ENCODE peak calls at places on chromosome 11, in nine cellular contexts. Q is fibroblast of lung, J is HCT116, X is neuronal stem cell, B is kidney, D is mammary epithelial cell, Y is neural progenitor cell, N is colonic mucosa, V is H1. S is an unnamed sample.

GRCh38 chr11:66007201-66007634 is 4.6 kb upstream of the CST6 start:
- DNase-seq in Q (no peak), J (no peak), X (no peak), B (no peak), D (no peak), Y (peak; percentile 30), N (no peak), V (no peak), S (no peak)

GRCh38 chr11:66909181-66909580 is 49.0 kb downstream of the PC start:
- DNase-seq in Q (no peak), J (no peak), X (no peak), B (no peak), D (no peak), Y (no peak), N (no peak), V (no peak), S (no peak)

GRCh38 chr11:102798012-102798746 is at the start of gene MMP1:
- DNase-seq in Q (peak; percentile 77), J (no peak), X (no peak), B (no peak), D (peak; percentile 86), Y (no peak), N (no peak), V (no peak), S (no peak)

GRCh38 chr11:130118636-130119387 is 40.8 kb upstream of the ST14 start:
- DNase-seq in Q (no peak), J (no peak), X (no peak), B (no peak), D (no peak), Y (no peak), N (no peak), V (no peak), S (no peak)

GRCh38 chr11:35247428-35247827 is 108.5 kb downstream of the CD44 start:
- DNase-seq in Q (no peak), J (no peak), X (no peak), B (no peak), D (no peak), Y (no peak), N (no peak), V (no peak), S (no peak)

GRCh38 chr11:2204361-2205213 is 33.0 kb upstream of the TH start:
- DNase-seq in Q (no peak), J (no peak), X (no peak), B (peak; percentile 58), D (no peak), Y (no peak), N (peak; percentile 33), V (peak; percentile 44), S (no peak)

GRCh38 chr11:121035823-121036222 is 11.9 kb downstream of the TBCEL start:
- DNase-seq in Q (peak; percentile 59), J (no peak), X (no peak), B (no peak), D (no peak), Y (no peak), N (no peak), V (no peak), S (no peak)

GRCh38 chr11:14458377-14458776 is 41.2 kb downstream of the COPB1 start:
- DNase-seq in Q (no peak), J (no peak), X (no peak), B (no peak), D (no peak), Y (no peak), N (no peak), V (no peak), S (no peak)

GRCh38 chr11:69039501-69039900 is 9.2 kb upstream of the TPCN2 start:
- DNase-seq in Q (peak; percentile 65), J (no peak), X (no peak), B (no peak), D (no peak), Y (no peak), N (no peak), V (no peak), S (no peak)

GRCh38 chr11:58628446-58628845 is 6.0 kb downstream of the CNTF start:
- DNase-seq in Q (peak; percentile 69), J (no peak), X (no peak), B (no peak), D (peak; percentile 19), Y (peak; percentile 28), N (no peak), V (no peak), S (no peak)

GRCh38 chr11:114964676-114965214 is 286.4 kb downstream of the NXPE2 start:
- DNase-seq in Q (no peak), J (no peak), X (no peak), B (no peak), D (no peak), Y (no peak), N (no peak), V (no peak), S (no peak)

GRCh38 chr11:10398525-10398924 is 56.5 kb upstream of the AMPD3 start:
- DNase-seq in Q (no peak), J (no peak), X (no peak), B (no peak), D (no peak), Y (no peak), N (no peak), V (peak; percentile 38), S (no peak)

GRCh38 chr11:75103380-75104026 is 6.8 kb upstream of the OR2AT4 start:
- DNase-seq in Q (peak; percentile 77), J (no peak), X (no peak), B (no peak), D (peak; percentile 34), Y (no peak), N (no peak), V (no peak), S (peak; percentile 36)

GRCh38 chr11:39374963-39375698 is 2084.3 kb downstream of the LRRC4C start:
- DNase-seq in Q (peak; percentile 3), J (peak; percentile 10), X (peak; percentile 3), B (no peak), D (peak; percentile 9), Y (peak; percentile 49), N (no peak), V (no peak), S (peak; percentile 50)

GRCh38 chr11:57224537-57224936 is 12.5 kb downstream of the APLNR start:
- DNase-seq in Q (peak; percentile 61), J (no peak), X (no peak), B (no peak), D (peak; percentile 23), Y (no peak), N (no peak), V (no peak), S (peak; percentile 50)

GRCh38 chr11:18013790-18014507 is 1.1 kb upstream of the SERGEF start:
- DNase-seq in Q (no peak), J (no peak), X (no peak), B (peak; percentile 57), D (no peak), Y (peak; percentile 24), N (peak; percentile 27), V (peak; percentile 48), S (no peak)

DNA sequence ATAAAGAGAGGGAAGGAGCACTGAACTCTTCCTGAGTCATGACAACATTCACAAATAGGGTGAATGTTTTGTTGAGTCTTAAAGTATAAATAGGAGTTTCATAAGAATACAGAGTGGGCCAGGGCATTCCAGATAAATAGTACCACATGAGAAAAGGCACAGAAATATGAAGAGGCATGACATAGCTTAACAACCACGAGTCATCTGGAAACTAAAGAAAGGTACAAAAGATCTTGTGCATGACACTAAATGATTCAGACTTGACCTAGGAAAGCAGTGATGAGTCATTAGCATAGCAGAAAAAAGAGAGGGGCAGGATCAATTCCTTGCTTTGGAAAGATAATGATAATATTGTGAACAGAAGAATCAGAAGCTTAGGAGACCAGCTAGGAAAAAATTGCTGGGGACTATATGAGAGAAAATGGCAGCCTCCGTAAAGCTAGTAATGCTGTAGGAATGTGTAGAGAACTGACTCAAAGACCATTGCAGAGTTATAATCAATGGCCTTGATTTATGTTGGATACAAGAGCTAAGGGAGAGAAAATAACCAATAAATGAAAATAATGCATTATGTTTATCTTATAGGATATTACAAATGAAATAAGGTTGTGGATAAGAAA is 47.6 kb upstream of the FIBIN start:
- DNase-seq in Q (peak; percentile 77), J (no peak), X (no peak), B (no peak), D (peak; percentile 71), Y (no peak), N (no peak), V (no peak), S (peak; percentile 78)
- H3K4me1 ChIP-seq in Q (peaks cover 13% of the 10 kb centered on the region), J (no peaks in the 10 kb centered on the region), X (peaks cover 2% of the 10 kb centered on the region), B (no peaks in the 10 kb centered on the region), D (peaks cover 38% of the 10 kb centered on the region), Y (peaks cover 7% of the 10 kb centered on the region), N (no peaks in the 10 kb centered on the region), V (no peaks in the 10 kb centered on the region), S (peaks cover 75% of the 10 kb centered on the region)

GRCh38 chr11:77074626-77075221 is 8.0 kb downstream of the CAPN5 start:
- DNase-seq in Q (no peak), J (no peak), X (no peak), B (no peak), D (no peak), Y (no peak), N (peak; percentile 46), V (no peak), S (no peak)
- H3K9ac ChIP-seq in Q (peak overlapping the region; percentile 65), J (no peak overlapping the region), X (no peak overlapping the region), B (no peak overlapping the region), D (no peak overlapping the region), Y (no peak overlapping the region), N (peak overlapping the region; percentile 63), V (no peak overlapping the region), S (peak overlapping the region; percentile 85)

GRCh38 chr11:103903621-103904323 is 132.7 kb upstream of the DDI1 start:
- DNase-seq in Q (no peak), J (no peak), X (no peak), B (no peak), D (no peak), Y (no peak), N (no peak), V (no peak), S (no peak)
- H3K9me3 ChIP-seq in Q (no peaks in the 10 kb centered on the region), J (no peaks in the 10 kb centered on the region), X (no peaks in the 10 kb centered on the region), B (no peaks in the 10 kb centered on the region), D (no peaks in the 10 kb centered on the region), Y (no peaks in the 10 kb centered on the region), N (no peaks in the 10 kb centered on the region), V (no peaks in the 10 kb centered on the region), S (no peaks in the 10 kb centered on the region)

DNA sequence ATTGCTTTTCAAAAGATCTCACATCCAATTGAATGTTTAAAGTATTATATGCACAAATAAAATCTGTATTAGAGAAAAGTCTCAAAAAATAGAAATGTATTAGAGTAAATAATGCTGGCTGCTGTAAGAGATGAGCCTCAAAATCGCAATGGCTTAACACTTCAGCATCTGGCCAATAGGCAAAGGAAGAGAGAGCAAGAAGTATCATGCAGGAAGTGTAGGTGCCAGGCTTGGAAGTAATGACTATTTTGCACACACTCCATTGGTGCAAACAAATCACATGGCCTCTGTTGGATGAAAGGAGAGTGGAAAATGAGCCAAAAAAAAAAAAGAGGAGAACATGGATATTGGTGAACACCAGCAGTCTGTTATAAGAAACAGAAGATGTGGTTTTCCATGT is 193.0 kb upstream of the E2F8 start:
- DNase-seq in Q (no peak), J (no peak), X (no peak), B (no peak), D (no peak), Y (no peak), N (no peak), V (no peak), S (no peak)
- H3K4me1 ChIP-seq in Q (peaks cover 23% of the 10 kb centered on the region), J (no peaks in the 10 kb centered on the region), X (peaks cover 14% of the 10 kb centered on the region), B (no peaks in the 10 kb centered on the region), D (peaks cover 13% of the 10 kb centered on the region), Y (peaks cover 45% of the 10 kb centered on the region), N (no peaks in the 10 kb centered on the region), V (peaks cover 4% of the 10 kb centered on the region), S (peaks cover 63% of the 10 kb centered on the region)

GRCh38 chr11:78912778-78913177 is 338.1 kb upstream of the NARS2 start:
- DNase-seq in Q (no peak), J (no peak), X (no peak), B (no peak), D (no peak), Y (no peak), N (no peak), V (no peak), S (no peak)
- H3K9ac ChIP-seq in Q (no peak overlapping the region), J (no peak overlapping the region), X (no peak overlapping the region), B (no peak overlapping the region), D (no peak overlapping the region), Y (no peak overlapping the region), N (no peak overlapping the region), V (no peak overlapping the region), S (no peak overlapping the region)

S was measured in adipocyte.